ENCODE peak calls at places on chromosomes 6 and 20, in nine cellular contexts. U is GM12878, Y is body of pancreas, H is heart left ventricle, J is prostate gland, D is vagina, M is Peyer's patch, L is ovary, Z is uterus. A is an unnamed sample.

GRCh38 chr20:14959506-14960493 is 622.4 kb upstream of the FLRT3 start:
- DNase-seq in U (no peak), Y (no peak), H (no peak), J (no peak), D (no peak), M (no peak), L (no peak), Z (no peak), A (no peak)

GRCh38 chr6:51934098-51934497 is 153.3 kb downstream of the PKHD1 start:
- DNase-seq in U (no peak), Y (no peak), H (no peak), J (no peak), D (no peak), M (no peak), L (no peak), Z (no peak), A (peak; percentile 12)

GRCh38 chr6:12314751-12315150 is 24.6 kb downstream of the EDN1 start:
- DNase-seq in U (no peak), Y (no peak), H (no peak), J (no peak), D (no peak), M (no peak), L (no peak), Z (no peak), A (no peak)

GRCh38 chr20:37401930-37402675 is 56.2 kb downstream of the SRC start:
- DNase-seq in U (no peak), Y (no peak), H (no peak), J (no peak), D (no peak), M (no peak), L (no peak), Z (no peak), A (no peak)

GRCh38 chr20:40991181-40991889 is 37.3 kb upstream of the TOP1 start:
- DNase-seq in U (peak; percentile 99), Y (no peak), H (no peak), J (no peak), D (no peak), M (peak; percentile 82), L (no peak), Z (no peak), A (no peak)

GRCh38 chr6:154986787-154987235 is 8.3 kb upstream of the TIAM2 start:
- DNase-seq in U (no peak), Y (no peak), H (no peak), J (no peak), D (no peak), M (no peak), L (no peak), Z (no peak), A (no peak)

GRCh38 chr6:159134701-159135364 is 34.4 kb upstream of the FNDC1 start:
- DNase-seq in U (peak; percentile 36), Y (peak; percentile 77), H (no peak), J (peak; percentile 53), D (no peak), M (peak; percentile 84), L (no peak), Z (peak; percentile 38), A (peak; percentile 26)

GRCh38 chr6:159933077-159933476 is 35.8 kb upstream of the IGF2R start:
- DNase-seq in U (no peak), Y (no peak), H (no peak), J (no peak), D (no peak), M (no peak), L (peak; percentile 35), Z (no peak), A (no peak)

GRCh38 chr6:134544737-134545136 is 226.8 kb upstream of the SGK1 start:
- DNase-seq in U (no peak), Y (no peak), H (no peak), J (no peak), D (no peak), M (no peak), L (no peak), Z (no peak), A (no peak)

GRCh38 chr6:56766806-56767178 is 124.1 kb upstream of the DST start:
- DNase-seq in U (peak; percentile 92), Y (no peak), H (no peak), J (no peak), D (no peak), M (no peak), L (no peak), Z (no peak), A (no peak)

GRCh38 chr20:5513975-5514516 is 197.3 kb upstream of the PROKR2 start:
- DNase-seq in U (no peak), Y (no peak), H (no peak), J (no peak), D (no peak), M (no peak), L (no peak), Z (no peak), A (no peak)

GRCh38 chr6:156814036-156814581 is 36.9 kb downstream of the ARID1B start:
- DNase-seq in U (no peak), Y (no peak), H (no peak), J (no peak), D (no peak), M (no peak), L (no peak), Z (no peak), A (no peak)

GRCh38 chr6:156820089-156820798 is 43.1 kb downstream of the ARID1B start:
- DNase-seq in U (no peak), Y (no peak), H (no peak), J (no peak), D (no peak), M (no peak), L (no peak), Z (no peak), A (no peak)

GRCh38 chr6:156821707-156822106 is 44.5 kb downstream of the ARID1B start:
- DNase-seq in U (no peak), Y (no peak), H (no peak), J (no peak), D (no peak), M (no peak), L (no peak), Z (no peak), A (no peak)

GRCh38 chr6:156816505-156816904 is 39.3 kb downstream of the ARID1B start:
- DNase-seq in U (no peak), Y (peak; percentile 45), H (no peak), J (peak; percentile 51), D (no peak), M (peak; percentile 52), L (no peak), Z (no peak), A (no peak)
- TF ChIP-seq POLR2A in U (no peak), Y (no peak), H (no peak), J (no peak), D (no peak), M (no peak), L (no peak), Z (no peak), A (no peak)

GRCh38 chr20:3172933-3173581 is at the start of gene LZTS3:
- DNase-seq in U (no peak), Y (peak; percentile 79), H (peak; percentile 81), J (peak; percentile 39), D (no peak), M (peak; percentile 75), L (peak; percentile 87), Z (peak; percentile 84), A (peak; percentile 94)
- TF ChIP-seq POLR2A in U (peak; percentile 76), Y (peak; percentile 60), H (peak; percentile 23), J (no peak), D (peak; percentile 60), M (peak; percentile 46), L (peak; percentile 78), Z (peak; percentile 49), A (peak; percentile 50)

GRCh38 chr20:53783768-53784167 is 190.1 kb upstream of the ZNF217 start:
- DNase-seq in U (no peak), Y (no peak), H (no peak), J (no peak), D (no peak), M (no peak), L (no peak), Z (no peak), A (no peak)

GRCh38 chr20:53779822-53780221 is 186.2 kb upstream of the ZNF217 start:
- DNase-seq in U (no peak), Y (no peak), H (no peak), J (no peak), D (no peak), M (no peak), L (no peak), Z (no peak), A (no peak)

GRCh38 chr20:53786071-53786444 is 192.4 kb upstream of the ZNF217 start:
- DNase-seq in U (no peak), Y (no peak), H (no peak), J (peak; percentile 76), D (no peak), M (no peak), L (no peak), Z (no peak), A (no peak)

GRCh38 chr20:53785320-53785719 is 191.7 kb upstream of the ZNF217 start:
- DNase-seq in U (no peak), Y (no peak), H (no peak), J (no peak), D (no peak), M (no peak), L (no peak), Z (no peak), A (no peak)

DNA sequence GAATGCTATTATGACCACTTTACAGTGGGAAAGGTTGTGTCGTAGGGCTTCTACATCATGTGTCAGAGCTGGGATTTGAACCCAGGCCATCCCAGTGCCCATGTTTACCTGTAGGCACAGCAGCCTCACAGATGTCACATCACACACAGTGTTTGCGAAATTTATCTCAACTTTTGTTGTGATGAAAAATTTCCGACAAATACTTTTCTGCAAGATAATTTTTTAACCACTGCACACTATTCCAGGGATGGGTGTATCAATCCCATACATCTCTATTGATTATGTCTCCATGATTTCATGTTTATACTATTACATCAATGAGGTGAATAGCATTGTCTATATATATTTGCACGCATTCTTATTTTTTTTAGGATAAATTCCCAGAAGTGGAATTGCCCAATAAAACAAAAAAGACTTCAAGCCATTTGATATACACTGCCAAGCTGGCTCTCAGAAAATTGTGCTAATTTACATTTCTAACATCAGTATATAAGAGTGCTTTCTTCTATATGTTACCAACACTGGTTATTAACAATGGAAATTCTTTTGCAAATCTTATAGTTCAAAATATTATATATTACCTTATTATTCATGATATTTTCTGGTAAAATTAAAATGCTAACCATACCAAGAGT is 189.1 kb upstream of the ZNF217 start:
- DNase-seq in U (no peak), Y (no peak), H (no peak), J (no peak), D (no peak), M (no peak), L (no peak), Z (no peak), A (no peak)
- TF ChIP-seq POLR2A in U (no peak), Y (no peak), H (no peak), J (no peak), D (no peak), M (no peak), L (no peak), Z (no peak), A (no peak)

GRCh38 chr6:70685494-70686180 is 18.0 kb downstream of the SMAP1 start:
- DNase-seq in U (no peak), Y (no peak), H (no peak), J (no peak), D (no peak), M (no peak), L (no peak), Z (no peak), A (no peak)

GRCh38 chr6:70686548-70687133 is 19.0 kb downstream of the SMAP1 start:
- DNase-seq in U (no peak), Y (no peak), H (no peak), J (peak; percentile 36), D (no peak), M (no peak), L (no peak), Z (no peak), A (no peak)

GRCh38 chr6:70680396-70680795 is 12.7 kb downstream of the SMAP1 start:
- DNase-seq in U (no peak), Y (no peak), H (no peak), J (no peak), D (no peak), M (no peak), L (no peak), Z (no peak), A (no peak)

GRCh38 chr6:70684794-70685493 is 17.3 kb downstream of the SMAP1 start:
- DNase-seq in U (no peak), Y (no peak), H (no peak), J (no peak), D (no peak), M (no peak), L (no peak), Z (no peak), A (no peak)
- TF ChIP-seq POLR2A in U (no peak), Y (no peak), H (no peak), J (no peak), D (no peak), M (no peak), L (no peak), Z (no peak), A (no peak)